ENCODE peak calls at places on chromosomes 3 and 15, in six cellular contexts. P, R, A, J, G and L are unnamed samples.

GRCh38 chr3:73955671-73956070 is 330.9 kb upstream of the PDZRN3 start:
- DNase-seq in P (no peak), R (no peak), A (no peak), J (no peak), G (no peak), L (no peak)

GRCh38 chr15:46461416-46461815 is 826.6 kb downstream of the SQOR start:
- DNase-seq in P (no peak), R (no peak), A (peak), J (peak), G (no peak), L (no peak)

GRCh38 chr3:32313723-32314473 is 75.4 kb downstream of the CMTM8 start:
- DNase-seq in P (no peak), R (no peak), A (peak), J (peak), G (no peak), L (peak)

GRCh38 chr15:88636039-88636438 is 2.8 kb upstream of the ISG20 start:
- DNase-seq in P (no peak), R (no peak), A (no peak), J (no peak), G (peak), L (no peak)

GRCh38 chr3:105553851-105554250 is 187.1 kb downstream of the ALCAM start:
- DNase-seq in P (no peak), R (no peak), A (peak), J (no peak), G (no peak), L (no peak)

GRCh38 chr3:62981962-62982361 is 106.7 kb upstream of the CADPS start:
- DNase-seq in P (no peak), R (no peak), A (no peak), J (no peak), G (no peak), L (no peak)

GRCh38 chr3:66789584-66790237 is 208.4 kb upstream of the KBTBD8 start:
- DNase-seq in P (no peak), R (no peak), A (no peak), J (no peak), G (no peak), L (no peak)

GRCh38 chr3:8456118-8456811 is 45.4 kb upstream of the LMCD1 start:
- DNase-seq in P (no peak), R (no peak), A (no peak), J (no peak), G (no peak), L (no peak)

GRCh38 chr3:95721938-95722337 is 1092.5 kb upstream of the EPHA6 start:
- DNase-seq in P (no peak), R (no peak), A (no peak), J (peak), G (peak), L (no peak)

GRCh38 chr3:159486580-159486979 is 502.1 kb upstream of the IL12A start:
- DNase-seq in P (no peak), R (no peak), A (peak), J (no peak), G (peak), L (peak)

GRCh38 chr3:166274996-166275395 is 437.8 kb upstream of the BCHE start:
- DNase-seq in P (no peak), R (no peak), A (no peak), J (peak), G (no peak), L (peak)

GRCh38 chr3:67863869-67864268 is 209.5 kb upstream of the SUCLG2 start:
- DNase-seq in P (no peak), R (no peak), A (no peak), J (peak), G (peak), L (peak)

GRCh38 chr3:172179680-172180399 is 140.5 kb downstream of the FNDC3B start:
- DNase-seq in P (no peak), R (no peak), A (no peak), J (peak), G (no peak), L (peak)

GRCh38 chr15:40595219-40595618 is 1.2 kb downstream of the KNL1 start:
- DNase-seq in P (no peak), R (no peak), A (no peak), J (no peak), G (no peak), L (no peak)

GRCh38 chr3:53841296-53841695 is 4.9 kb downstream of the CHDH start:
- DNase-seq in P (no peak), R (no peak), A (no peak), J (no peak), G (no peak), L (no peak)

GRCh38 chr3:71580636-71581215 is 2.8 kb downstream of the FOXP1 start:
- DNase-seq in P (no peak), R (no peak), A (no peak), J (no peak), G (no peak), L (no peak)

GRCh38 chr3:45639044-45639392 is 44.5 kb downstream of the LIMD1 start:
- DNase-seq in P (no peak), R (no peak), A (no peak), J (no peak), G (no peak), L (no peak)

GRCh38 chr3:172953576-172953975 is 187.5 kb downstream of the SPATA16 start:
- DNase-seq in P (no peak), R (no peak), A (no peak), J (no peak), G (no peak), L (no peak)

GRCh38 chr3:9251055-9251786 is 1.8 kb upstream of the SRGAP3 start:
- DNase-seq in P (peak), R (no peak), A (no peak), J (no peak), G (no peak), L (peak)

GRCh38 chr3:76789262-76789661 is 250.6 kb upstream of the ROBO2 start:
- DNase-seq in P (no peak), R (no peak), A (no peak), J (no peak), G (peak), L (no peak)

GRCh38 chr3:173395412-173396181 is 1.9 kb upstream of the NLGN1 start:
- DNase-seq in P (peak), R (peak), A (peak), J (peak), G (peak), L (peak)

GRCh38 chr3:66312039-66312438 is 91.2 kb downstream of the SLC25A26 start:
- DNase-seq in P (no peak), R (no peak), A (no peak), J (no peak), G (no peak), L (no peak)

GRCh38 chr15:74375303-74375693 is 7.9 kb upstream of the CYP11A1 start:
- DNase-seq in P (peak), R (no peak), A (peak), J (peak), G (peak), L (peak)

GRCh38 chr3:120095226-120096165 is 1.2 kb upstream of the GSK3B start:
- DNase-seq in P (peak), R (peak), A (peak), J (peak), G (peak), L (peak)

GRCh38 chr3:73685061-73685460 is 60.3 kb upstream of the PDZRN3 start:
- DNase-seq in P (no peak), R (no peak), A (no peak), J (no peak), G (no peak), L (no peak)

GRCh38 chr3:126961191-126961790 is 21.6 kb upstream of the PLXNA1 start:
- DNase-seq in P (peak), R (no peak), A (peak), J (peak), G (no peak), L (peak)

GRCh38 chr15:61389334-61390028 is 160.4 kb upstream of the RORA start:
- DNase-seq in P (no peak), R (no peak), A (no peak), J (no peak), G (no peak), L (no peak)

GRCh38 chr3:178618907-178619306 is 82.7 kb downstream of the KCNMB2 start:
- DNase-seq in P (no peak), R (no peak), A (no peak), J (no peak), G (no peak), L (no peak)

GRCh38 chr3:23740517-23741402 is 65.0 kb upstream of the UBE2E1 start:
- DNase-seq in P (no peak), R (no peak), A (peak), J (peak), G (peak), L (peak)

GRCh38 chr15:67148196-67148701 is 82.8 kb downstream of the SMAD3 start:
- DNase-seq in P (no peak), R (peak), A (peak), J (peak), G (no peak), L (peak)

GRCh38 chr3:141019244-141019643 is 31.9 kb upstream of the SPSB4 start:
- DNase-seq in P (no peak), R (no peak), A (no peak), J (no peak), G (no peak), L (no peak)

GRCh38 chr15:84780492-84780891 is 32.1 kb downstream of the ZNF592 start:
- DNase-seq in P (no peak), R (no peak), A (no peak), J (no peak), G (no peak), L (no peak)
- H3K4me3 ChIP-seq in P (no peak), R (no peak), A (no peak), J (no peak), G (no peak), L (no peak)

DNA sequence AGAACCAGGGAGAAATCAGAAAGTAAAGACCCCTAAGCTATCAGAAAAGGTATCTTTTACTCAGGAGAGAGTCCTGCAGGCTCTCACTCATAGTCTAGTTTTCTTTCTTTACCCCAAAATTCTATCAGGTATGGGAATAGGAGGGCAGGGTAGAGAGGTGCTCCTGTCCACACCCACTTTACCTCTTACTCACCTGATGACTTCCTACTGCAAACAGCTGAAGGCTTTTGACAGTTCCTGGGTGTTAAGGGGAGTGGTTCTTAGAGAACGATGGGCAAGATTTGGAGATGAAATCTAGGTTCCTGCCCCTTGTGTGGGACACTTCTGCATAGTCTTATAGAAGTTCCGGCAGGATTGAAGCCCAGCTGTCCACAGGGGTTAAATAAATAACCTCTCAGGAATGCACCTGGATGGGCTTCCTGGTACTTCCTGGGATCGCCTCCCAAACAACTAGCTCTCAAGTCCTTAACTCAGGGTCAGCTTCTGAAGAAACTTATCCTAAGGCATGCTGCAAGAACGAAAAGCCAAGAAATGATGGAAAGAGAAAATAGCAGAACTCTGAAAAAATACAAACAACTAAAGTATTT is 10.8 kb upstream of the TNFAIP8L3 start:
- DNase-seq in P (no peak), R (no peak), A (no peak), J (no peak), G (no peak), L (no peak)
- H3K4me3 ChIP-seq in P (no peak), R (no peak), A (no peak), J (no peak), G (no peak), L (no peak)

GRCh38 chr3:100708644-100708988 is 678 bp upstream of the TFG start:
- DNase-seq in P (no peak), R (no peak), A (no peak), J (no peak), G (no peak), L (no peak)
- H3K4me3 ChIP-seq in P (peak), R (peak), A (peak), J (peak), G (no peak), L (peak)

GRCh38 chr3:39147374-39147709 is 6.0 kb downstream of the CSRNP1 start:
- DNase-seq in P (no peak), R (no peak), A (no peak), J (no peak), G (no peak), L (no peak)
- H3K4me3 ChIP-seq in P (peak), R (peak), A (peak), J (peak), G (no peak), L (peak)

GRCh38 chr3:43997788-43998373 is 243.8 kb upstream of the TOPAZ1 start:
- DNase-seq in P (no peak), R (no peak), A (no peak), J (no peak), G (peak), L (no peak)

GRCh38 chr3:43995078-43995928 is 246.4 kb upstream of the TOPAZ1 start:
- DNase-seq in P (no peak), R (no peak), A (no peak), J (peak), G (peak), L (peak)

GRCh38 chr3:43995929-43996378 is 245.7 kb upstream of the TOPAZ1 start:
- DNase-seq in P (no peak), R (no peak), A (no peak), J (no peak), G (no peak), L (no peak)

GRCh38 chr3:43996379-43997301 is 245.0 kb upstream of the TOPAZ1 start:
- DNase-seq in P (no peak), R (no peak), A (peak), J (peak), G (peak), L (peak)

DNA sequence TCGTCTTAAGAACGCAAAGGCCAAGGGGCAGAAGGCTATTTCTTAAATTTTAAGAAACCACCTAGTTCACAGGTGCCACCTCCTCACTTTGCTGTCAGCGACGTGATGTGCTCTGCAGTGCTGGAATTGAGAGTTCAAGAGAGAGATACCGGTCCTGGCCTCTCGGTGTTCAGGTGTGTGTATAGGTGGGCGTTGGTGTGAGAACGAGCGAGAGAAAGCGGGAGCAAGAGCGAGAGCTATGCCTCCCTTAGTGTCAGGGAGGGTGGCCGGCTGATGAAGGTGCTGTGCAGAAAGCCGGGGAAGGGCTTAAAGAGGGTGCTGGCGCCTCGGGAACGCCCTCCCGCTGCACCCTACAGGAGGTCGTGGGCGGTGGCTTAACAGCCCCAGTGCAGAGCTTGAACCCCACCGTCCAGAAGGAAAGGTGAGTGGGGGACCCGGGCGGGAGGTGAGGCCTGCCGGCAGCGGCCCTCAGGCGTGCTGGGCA is 247.1 kb upstream of the TOPAZ1 start:
- DNase-seq in P (no peak), R (no peak), A (no peak), J (no peak), G (peak), L (no peak)
- H3K4me3 ChIP-seq in P (peak), R (peak), A (no peak), J (peak), G (no peak), L (peak)